ENCODE peak calls at places on chromosome 3, in six cellular contexts. F, V, J, L, Z and C are unnamed samples.
A peak's percentile ranks its signal among the peaks of the same experiment; 100 is the strongest.

GRCh38 chr3:190533511-190534282 is 19.8 kb downstream of the IL1RAP start:
- DNase-seq in F (peak; percentile 25), V (no peak), J (no peak), L (peak; percentile 83), Z (peak; percentile 78), C (peak; percentile 83)

GRCh38 chr3:129665024-129665768 is 58.7 kb upstream of the PLXND1 start:
- DNase-seq in F (no peak), V (peak; percentile 53), J (no peak), L (peak; percentile 18), Z (no peak), C (peak; percentile 13)

GRCh38 chr3:53140575-53141467 is 10.6 kb upstream of the RFT1 start:
- DNase-seq in F (no peak), V (no peak), J (no peak), L (peak; percentile 76), Z (no peak), C (peak; percentile 47)

GRCh38 chr3:11195721-11196332 is 41.5 kb downstream of the HRH1 start:
- DNase-seq in F (no peak), V (no peak), J (no peak), L (peak; percentile 42), Z (no peak), C (no peak)

GRCh38 chr3:73734376-73734775 is 109.6 kb upstream of the PDZRN3 start:
- DNase-seq in F (no peak), V (no peak), J (no peak), L (no peak), Z (no peak), C (no peak)

GRCh38 chr3:105907790-105908189 is 39.0 kb upstream of the CBLB start:
- DNase-seq in F (no peak), V (no peak), J (no peak), L (no peak), Z (no peak), C (no peak)

GRCh38 chr3:96449341-96449740 is 365.1 kb upstream of the EPHA6 start:
- DNase-seq in F (no peak), V (no peak), J (no peak), L (no peak), Z (no peak), C (no peak)

GRCh38 chr3:125398952-125399351 is 23.8 kb upstream of the ZNF148 start:
- DNase-seq in F (no peak), V (no peak), J (no peak), L (no peak), Z (no peak), C (no peak)

GRCh38 chr3:159929181-159929893 is 59.3 kb upstream of the IL12A start:
- DNase-seq in F (peak; percentile 15), V (peak; percentile 80), J (no peak), L (peak; percentile 81), Z (peak; percentile 58), C (peak; percentile 73)

GRCh38 chr3:107024481-107025153 is 352.6 kb upstream of the CCDC54 start:
- DNase-seq in F (no peak), V (no peak), J (no peak), L (no peak), Z (no peak), C (no peak)

GRCh38 chr3:184968115-184968514 is 156.1 kb downstream of the VPS8 start:
- DNase-seq in F (no peak), V (no peak), J (no peak), L (no peak), Z (no peak), C (no peak)

GRCh38 chr3:148861277-148861869 is 3.7 kb upstream of the CPA3 start:
- DNase-seq in F (no peak), V (peak; percentile 29), J (no peak), L (no peak), Z (peak; percentile 11), C (no peak)

GRCh38 chr3:29067014-29067413 is 213.9 kb upstream of the RBMS3 start:
- DNase-seq in F (no peak), V (no peak), J (no peak), L (no peak), Z (no peak), C (no peak)

GRCh38 chr3:153348457-153349137 is 186.6 kb downstream of the RAP2B start:
- DNase-seq in F (no peak), V (no peak), J (no peak), L (peak; percentile 9), Z (no peak), C (no peak)

GRCh38 chr3:162165346-162165745 is 668.7 kb downstream of the OTOL1 start:
- DNase-seq in F (no peak), V (no peak), J (no peak), L (no peak), Z (no peak), C (no peak)

GRCh38 chr3:59235221-59236012 is 185.6 kb upstream of the CFAP20DC start:
- DNase-seq in F (no peak), V (no peak), J (no peak), L (no peak), Z (no peak), C (no peak)

GRCh38 chr3:39378092-39378491 is 5.1 kb upstream of the SLC25A38 start:
- DNase-seq in F (peak; percentile 78), V (peak; percentile 59), J (peak; percentile 60), L (peak; percentile 16), Z (no peak), C (no peak)

GRCh38 chr3:38650248-38650940 is 907 bp upstream of the SCN5A start:
- DNase-seq in F (no peak), V (no peak), J (no peak), L (no peak), Z (no peak), C (no peak)

GRCh38 chr3:4986175-4986610 is 7.0 kb downstream of the BHLHE40 start:
- DNase-seq in F (no peak), V (no peak), J (no peak), L (peak; percentile 78), Z (no peak), C (no peak)

GRCh38 chr3:4989649-4989966 is 10.4 kb downstream of the BHLHE40 start:
- DNase-seq in F (no peak), V (no peak), J (no peak), L (no peak), Z (no peak), C (no peak)

GRCh38 chr3:4988815-4989648 is 9.8 kb downstream of the BHLHE40 start:
- DNase-seq in F (peak; percentile 53), V (no peak), J (no peak), L (no peak), Z (no peak), C (peak; percentile 60)

GRCh38 chr3:4986611-4987373 is 7.6 kb downstream of the BHLHE40 start:
- DNase-seq in F (peak; percentile 97), V (peak; percentile 94), J (peak; percentile 70), L (peak; percentile 98), Z (peak; percentile 89), C (peak; percentile 96)

DNA sequence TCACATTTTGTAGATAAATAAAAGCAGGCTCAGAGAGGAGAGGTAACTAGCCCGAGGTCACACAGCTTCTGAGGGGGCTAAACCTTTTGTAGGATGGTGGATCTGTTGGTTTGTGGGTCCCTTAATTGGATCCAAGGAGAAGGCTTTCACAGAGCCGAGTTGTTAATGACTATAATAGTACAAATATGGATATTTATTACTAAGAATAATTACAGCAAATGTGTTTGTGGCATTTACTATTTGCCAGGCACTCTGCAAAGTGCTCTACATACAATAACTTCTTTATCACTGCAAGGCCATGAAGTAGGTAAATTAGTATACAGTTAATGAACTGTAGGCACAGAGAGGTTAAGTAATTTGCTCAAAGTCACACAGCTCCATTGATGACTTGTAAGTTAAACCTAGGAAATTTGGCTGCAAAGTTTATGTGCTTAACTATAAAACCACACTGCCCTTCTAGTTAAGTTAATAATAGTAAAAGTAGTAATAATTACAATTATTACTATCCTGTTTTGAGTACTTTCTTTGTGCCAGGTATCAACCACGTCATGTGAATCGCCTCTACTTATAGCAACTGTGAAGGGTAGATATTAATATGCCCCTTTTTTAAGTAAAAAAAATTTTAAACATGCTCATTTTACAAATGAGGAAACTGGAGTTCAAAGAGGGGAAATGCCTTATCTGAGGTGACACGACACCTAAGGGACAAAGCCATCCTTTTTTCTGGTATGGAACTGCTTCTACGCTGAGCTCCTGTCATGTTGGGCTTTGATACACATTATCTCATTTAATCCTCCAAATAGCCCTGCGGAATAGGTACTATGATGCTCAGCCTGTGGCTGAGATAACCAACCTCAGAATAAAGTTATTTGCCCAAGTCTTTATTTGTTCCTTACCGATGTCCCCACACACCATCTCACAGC is 8.4 kb downstream of the BHLHE40 start:
- DNase-seq in F (no peak), V (no peak), J (no peak), L (no peak), Z (no peak), C (no peak)
- H3K4me3 ChIP-seq in F (peak overlapping the region; percentile 43), V (peak overlapping the region; percentile 54), J (peak overlapping the region; percentile 52), L (peak overlapping the region; percentile 31), Z (peak overlapping the region; percentile 48), C (peak overlapping the region; percentile 28)

GRCh38 chr3:134029256-134029733 is 430 bp downstream of the SLCO2A1 start:
- DNase-seq in F (no peak), V (no peak), J (no peak), L (no peak), Z (no peak), C (no peak)
- H3K4me3 ChIP-seq in F (peak overlapping the region; percentile 64), V (peak overlapping the region; percentile 73), J (no peak overlapping the region), L (peak overlapping the region; percentile 54), Z (peak overlapping the region; percentile 63), C (peak overlapping the region; percentile 63)

GRCh38 chr3:71584216-71585061 is 911 bp upstream of the FOXP1 start:
- DNase-seq in F (peak; percentile 56), V (peak; percentile 68), J (peak; percentile 18), L (peak; percentile 73), Z (no peak), C (no peak)

GRCh38 chr3:71583569-71584215 is at the start of gene FOXP1:
- DNase-seq in F (peak; percentile 83), V (peak; percentile 66), J (peak; percentile 63), L (peak; percentile 59), Z (no peak), C (no peak)

GRCh38 chr3:71585891-71586809 is 2.6 kb upstream of the FOXP1 start:
- DNase-seq in F (no peak), V (no peak), J (peak; percentile 32), L (no peak), Z (no peak), C (no peak)

GRCh38 chr3:71586810-71587242 is 3.3 kb upstream of the FOXP1 start:
- DNase-seq in F (no peak), V (no peak), J (no peak), L (no peak), Z (no peak), C (no peak)

DNA sequence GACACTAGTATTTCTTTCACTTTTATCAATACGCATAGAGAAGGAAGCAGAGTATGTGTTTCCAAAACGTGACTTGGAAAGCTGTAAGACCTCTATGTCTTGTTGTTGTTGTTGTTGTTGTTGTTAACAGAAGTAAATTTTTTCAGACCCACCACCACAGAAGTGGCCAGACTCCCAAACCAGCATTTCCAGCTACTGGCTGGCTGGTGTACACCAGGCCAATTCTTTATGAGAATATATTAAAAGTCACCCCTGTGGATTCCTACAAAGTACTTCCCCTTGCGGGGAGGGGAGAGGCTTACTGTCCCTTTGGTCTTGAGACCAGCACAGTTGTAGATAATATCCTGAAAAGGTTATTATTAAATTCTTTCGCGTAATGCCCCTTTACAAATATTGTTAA is 1.6 kb upstream of the FOXP1 start:
- DNase-seq in F (no peak), V (no peak), J (no peak), L (no peak), Z (no peak), C (no peak)
- H3K4me3 ChIP-seq in F (peak overlapping the region; percentile 87), V (no peak overlapping the region), J (peak overlapping the region; percentile 67), L (peak overlapping the region; percentile 95), Z (peak overlapping the region; percentile 18), C (no peak overlapping the region)

DNA sequence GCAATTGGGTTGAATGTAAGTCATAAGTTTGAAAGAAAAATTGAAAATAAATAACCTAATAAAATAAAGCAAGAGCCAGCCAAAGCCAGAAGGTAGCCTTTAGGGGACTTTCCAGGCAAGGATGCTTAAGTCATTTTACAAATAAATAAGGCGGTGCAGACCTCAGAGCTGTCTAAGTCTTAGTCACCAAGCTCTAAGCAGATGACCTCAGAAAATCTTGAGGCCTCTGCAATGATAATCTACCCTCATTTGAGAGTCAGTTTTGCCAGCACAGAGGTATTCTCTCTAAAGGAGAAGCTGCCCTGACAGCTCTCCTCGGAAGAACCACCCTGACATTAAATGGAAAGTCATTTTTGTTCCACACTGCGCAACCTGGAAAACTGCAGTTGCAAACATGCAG is 113.9 kb downstream of the OXNAD1 start:
- DNase-seq in F (no peak), V (no peak), J (no peak), L (peak; percentile 58), Z (peak; percentile 68), C (no peak)
- H3K4me3 ChIP-seq in F (no peak overlapping the region), V (no peak overlapping the region), J (no peak overlapping the region), L (no peak overlapping the region), Z (no peak overlapping the region), C (no peak overlapping the region)